ENCODE peak calls at places on chromosomes 13 and 19, in five cellular contexts. C is HL-60, M is retinal pigment epithelial cell, E is mucosa of descending colon, B is endodermal cell. J is an unnamed sample.

GRCh38 chr19:5882421-5882968 is 12.2 kb upstream of the FUT5 start:
- DNase-seq in E (no peak), B (no peak), M (no peak), C (no peak), J (no peak)

GRCh38 chr13:59801107-59801880 is 362.4 kb downstream of the DIAPH3 start:
- DNase-seq in C (no peak), M (no peak), E (no peak), B (no peak), J (no peak)

GRCh38 chr19:7744199-7744786 is 3.0 kb downstream of the CD209 start:
- DNase-seq in C (no peak), B (no peak), M (no peak), E (no peak), J (no peak)

GRCh38 chr19:50314724-50315700 is 14.2 kb downstream of the KCNC3 start:
- DNase-seq in B (peak), E (peak), C (no peak), M (no peak), J (no peak)

GRCh38 chr19:3931041-3931440 is 1.8 kb upstream of the NMRK2 start:
- DNase-seq in C (no peak), M (no peak), B (no peak), E (no peak), J (no peak)

GRCh38 chr13:110350509-110350908 is 43.4 kb downstream of the COL4A2 start:
- DNase-seq in B (no peak), E (no peak), M (no peak), C (no peak), J (no peak)

GRCh38 chr13:101258071-101258470 is 158.2 kb downstream of the NALCN start:
- DNase-seq in M (peak), C (peak), E (no peak), B (peak), J (peak)

GRCh38 chr13:40536443-40537113 is 129.9 kb downstream of the FOXO1 start:
- DNase-seq in E (no peak), C (no peak), B (peak), M (no peak), J (no peak)

GRCh38 chr13:23558675-23559536 is 11.3 kb upstream of the TNFRSF19 start:
- DNase-seq in B (no peak), E (no peak), C (peak), M (peak), J (peak)

GRCh38 chr19:18160441-18160791 is 7.5 kb downstream of the PIK3R2 start:
- DNase-seq in E (no peak), B (no peak), C (no peak), M (no peak), J (no peak)

GRCh38 chr13:103471896-103472295 is 405.7 kb upstream of the SLC10A2 start:
- DNase-seq in C (no peak), B (peak), E (no peak), M (no peak), J (no peak)

GRCh38 chr13:74883834-74884233 is 598.1 kb downstream of the TBC1D4 start:
- DNase-seq in C (no peak), M (no peak), E (no peak), B (no peak), J (no peak)

GRCh38 chr13:46728777-46729176 is 68.2 kb downstream of the ESD start:
- DNase-seq in C (peak), M (no peak), B (peak), E (no peak), J (no peak)

GRCh38 chr19:15454371-15454800 is 4.6 kb upstream of the WIZ start:
- DNase-seq in B (no peak), M (no peak), E (no peak), C (no peak), J (no peak)

GRCh38 chr13:51541809-51542258 is 42.4 kb upstream of the WDFY2 start:
- DNase-seq in E (no peak), M (no peak), B (no peak), C (no peak), J (no peak)

GRCh38 chr13:60838581-60838980 is 441.6 kb downstream of the TDRD3 start:
- DNase-seq in C (peak), B (no peak), M (no peak), E (no peak), J (no peak)

GRCh38 chr19:51788936-51789795 is 5.8 kb upstream of the FPR3 start:
- DNase-seq in M (no peak), C (no peak), E (no peak), B (no peak), J (no peak)

GRCh38 chr13:28489975-28490550 is 4.9 kb downstream of the FLT1 start:
- DNase-seq in E (no peak), B (no peak), M (no peak), C (no peak), J (no peak)

GRCh38 chr19:4456566-4456842 is 1.1 kb downstream of the UBXN6 start:
- DNase-seq in B (peak), C (peak), E (no peak), M (no peak), J (no peak)

GRCh38 chr13:69474286-69474685 is 633.3 kb upstream of the ATXN8OS start:
- DNase-seq in E (no peak), M (peak), C (no peak), B (no peak), J (no peak)

DNA sequence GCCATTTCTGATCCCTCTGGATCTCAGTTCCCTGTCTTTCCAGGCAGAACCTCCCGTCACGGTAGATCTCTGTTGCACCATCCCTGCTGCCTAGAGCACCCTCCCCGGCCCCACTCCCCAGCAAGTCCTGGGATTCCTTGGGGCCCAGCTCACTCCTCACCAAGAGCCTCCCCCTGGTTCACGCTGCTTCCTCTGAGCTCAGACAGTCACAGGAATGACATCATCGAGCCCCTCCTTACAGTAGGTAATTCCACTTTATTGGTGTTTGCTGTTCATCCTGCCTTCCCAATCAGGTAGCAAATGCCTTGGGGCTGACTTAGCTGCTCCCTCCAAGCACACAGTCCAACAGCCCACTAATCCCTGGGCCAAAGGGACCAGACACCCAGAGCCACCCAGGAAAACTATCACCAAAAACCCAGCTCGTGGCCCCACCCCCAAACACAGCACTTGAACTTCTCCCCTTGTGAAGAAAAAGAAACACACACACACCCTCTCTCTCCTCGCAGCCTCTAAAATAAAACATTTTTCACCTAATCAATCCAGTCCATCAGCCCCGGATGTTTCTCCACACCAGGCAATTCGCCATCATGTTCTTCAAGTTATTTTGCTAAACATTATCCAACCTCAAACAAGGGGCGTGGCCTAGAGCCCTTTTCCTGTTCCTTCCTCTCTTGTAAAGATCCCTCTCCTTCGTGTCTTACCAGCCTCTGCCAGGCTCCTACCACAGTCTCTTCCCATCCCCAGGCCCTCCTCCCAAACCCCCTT is 2.5 kb downstream of the NAPA start:
- DNase-seq in M (no peak), B (peak), C (no peak), E (no peak), J (no peak)
- H3K4me3 ChIP-seq in M (no peak), B (no peak), C (no peak), E (no peak), J (no peak)

DNA sequence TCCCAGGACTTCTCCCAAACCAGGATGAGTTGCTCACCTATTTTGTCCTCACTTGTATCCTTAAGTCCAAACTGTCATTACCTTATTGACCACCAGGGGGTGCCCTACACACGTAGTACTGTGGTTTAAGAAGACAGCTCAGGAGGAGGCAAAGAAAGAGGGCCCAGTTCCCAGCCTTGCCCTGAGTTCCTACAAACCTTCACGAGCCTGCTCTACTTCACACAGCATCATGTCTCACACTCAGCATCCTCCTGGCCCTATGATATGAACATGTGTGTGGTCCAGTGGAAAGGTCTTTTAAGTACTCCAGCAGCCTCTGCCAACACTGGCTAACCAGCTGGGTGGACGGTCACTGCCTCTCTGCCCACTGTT is 8.1 kb upstream of the ZNF784 start:
- DNase-seq in B (peak), C (peak), E (no peak), M (peak), J (peak)
- TF ChIP-seq CTCF in B (peak), C (peak), E (peak), M (peak), J (peak)

GRCh38 chr13:42575938-42576337 is 2.0 kb downstream of the TNFSF11 start:
- DNase-seq in C (no peak), E (no peak), M (no peak), B (no peak), J (no peak)
- H3K4me3 ChIP-seq in C (no peak), E (no peak), M (no peak), B (no peak), J (no peak)

GRCh38 chr13:34939771-34940170 is 2.3 kb upstream of the NBEA start:
- DNase-seq in C (no peak), M (no peak), B (no peak), E (no peak), J (no peak)

GRCh38 chr13:34941436-34941834 is 635 bp upstream of the NBEA start:
- DNase-seq in B (no peak), E (no peak), M (no peak), C (no peak), J (no peak)

GRCh38 chr13:34943675-34944634 is 1.9 kb downstream of the NBEA start:
- DNase-seq in B (no peak), E (no peak), M (no peak), C (no peak), J (no peak)

GRCh38 chr13:34942732-34943674 is 933 bp downstream of the NBEA start:
- DNase-seq in M (no peak), E (peak), C (no peak), B (peak), J (no peak)

DNA sequence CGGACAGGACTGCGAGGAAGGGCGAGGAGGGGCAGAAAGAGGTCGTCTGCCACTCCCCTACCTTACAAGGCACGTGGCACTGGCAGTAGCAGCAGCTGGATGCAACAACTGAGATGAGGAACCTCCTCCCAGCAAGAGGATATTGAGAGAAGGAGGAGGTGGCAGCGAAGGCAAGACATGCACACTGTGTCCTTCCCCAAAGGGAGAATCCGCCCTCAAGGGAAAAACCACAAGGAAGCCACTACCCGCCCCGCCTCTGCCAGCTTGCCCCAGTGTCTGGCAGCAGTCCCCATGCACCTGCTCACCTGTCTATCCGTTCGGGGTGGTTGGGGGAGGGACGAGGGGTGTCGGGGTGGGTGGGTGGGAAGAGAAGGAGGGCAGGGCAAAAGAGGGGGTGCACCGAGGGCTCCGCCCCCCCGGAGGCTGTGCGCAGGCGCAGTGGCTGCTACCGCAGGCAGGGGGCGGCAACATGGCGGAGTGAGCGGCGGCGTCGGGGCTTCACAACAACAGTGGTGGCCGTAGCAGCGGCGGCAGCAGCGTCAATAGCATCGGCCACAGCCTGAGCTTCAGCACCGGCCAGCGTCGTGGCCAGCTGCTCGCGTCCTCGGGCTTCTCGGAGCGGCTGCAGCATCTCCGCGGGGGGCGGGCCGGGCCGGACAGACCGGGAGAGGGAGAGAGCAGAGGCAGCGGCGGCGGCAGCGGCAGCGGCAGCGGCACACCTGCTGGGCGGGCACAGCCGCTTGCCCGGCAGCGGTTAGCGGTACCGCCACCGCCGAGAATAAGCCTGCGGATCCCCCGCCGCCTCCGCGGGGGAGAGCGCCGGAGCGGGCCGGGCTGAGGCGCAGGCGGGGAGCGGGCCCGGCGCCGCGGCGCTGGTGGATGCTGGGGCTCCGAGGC is at the start of gene NBEA:
- DNase-seq in B (peak), C (peak), M (peak), E (peak), J (no peak)
- TF ChIP-seq CTCF in B (peak), C (no peak), M (peak), E (no peak), J (peak)

DNA sequence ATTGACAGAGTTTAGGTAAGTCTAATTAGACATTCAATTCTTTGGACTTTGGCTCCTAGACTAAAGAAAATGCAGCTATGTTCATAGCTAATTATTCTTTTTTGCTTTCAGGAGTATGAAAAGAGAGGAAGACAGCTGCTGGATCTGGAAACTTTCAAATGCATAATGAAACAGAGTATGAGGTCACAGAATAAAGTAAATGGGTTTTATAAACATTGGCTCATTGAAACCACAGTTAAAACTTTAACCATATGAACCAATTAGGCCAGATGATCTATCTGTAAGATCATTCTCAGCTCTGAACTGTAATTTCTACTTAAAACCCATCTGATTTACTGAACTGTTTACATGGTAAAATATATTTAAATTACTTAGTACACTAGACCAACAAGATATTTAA is 82.8 kb downstream of the TEX26 start:
- DNase-seq in E (no peak), M (no peak), B (no peak), C (no peak), J (no peak)
- H3K4me3 ChIP-seq in E (no peak), M (no peak), B (no peak), C (no peak), J (no peak)

J was measured in AG04449.